ENCODE peak calls at places on chromosomes 3 and 15, in six cellular contexts. F, X, S, C, B and Y are unnamed samples.

GRCh38 chr3:51669241-51670052 is 1.6 kb upstream of the TEX264 start:
- DNase-seq in X (peak), C (peak), S (peak), B (peak), F (peak), Y (peak)

GRCh38 chr15:98113357-98113756 is 152.9 kb downstream of the ARRDC4 start:
- DNase-seq in F (no peak), X (no peak), S (no peak), C (no peak), B (no peak), Y (no peak)

GRCh38 chr15:66400351-66400774 is 13.7 kb downstream of the MAP2K1 start:
- DNase-seq in C (no peak), F (no peak), X (no peak), S (no peak), B (peak), Y (no peak)

GRCh38 chr3:40620151-40620550 is 95.4 kb downstream of the ZNF621 start:
- DNase-seq in X (no peak), F (no peak), S (no peak), C (no peak), B (peak), Y (no peak)

GRCh38 chr3:20055020-20055775 is 15.0 kb downstream of the KAT2B start:
- DNase-seq in C (peak), S (no peak), X (no peak), B (no peak), F (peak), Y (no peak)

GRCh38 chr15:54579855-54580254 is 601.6 kb downstream of the UNC13C start:
- DNase-seq in B (no peak), F (no peak), C (no peak), S (no peak), X (no peak), Y (no peak)

GRCh38 chr3:195703776-195704175 is 17.0 kb upstream of the MUC20 start:
- DNase-seq in C (no peak), B (no peak), S (no peak), F (no peak), X (no peak), Y (no peak)

GRCh38 chr3:38458796-38459498 is 5.3 kb downstream of the ACVR2B start:
- DNase-seq in S (no peak), B (peak), F (no peak), X (no peak), C (no peak), Y (peak)

GRCh38 chr3:70571696-70572095 is 259.3 kb upstream of the MDFIC2 start:
- DNase-seq in B (no peak), X (no peak), F (no peak), S (no peak), C (no peak), Y (no peak)

GRCh38 chr15:74291101-74292071 is 55.3 kb downstream of the CCDC33 start:
- DNase-seq in F (peak), S (peak), C (peak), B (peak), X (no peak), Y (peak)

GRCh38 chr15:70132571-70132970 is 34.9 kb upstream of the TLE3 start:
- DNase-seq in S (no peak), C (no peak), X (no peak), F (no peak), B (no peak), Y (no peak)

GRCh38 chr15:61049934-61050333 is 179.2 kb downstream of the RORA start:
- DNase-seq in B (no peak), C (no peak), X (no peak), S (no peak), F (no peak), Y (no peak)